ENCODE peak calls at places on chromosome 20, in nine cellular contexts. B is endothelial cell; D is activated T-cell treated with anti-CD3 and anti-CD28 coated beads for 24 hours; N is neural crest cell; P is activated naive CD4-positive, alpha-beta T cell treated with Interleukin-2 at 50 U/mL for 16 hours; A is AG20443; L is psoas muscle; C is A172; Y is CD4-positive, alpha-beta memory T cell. Q is an unnamed sample.

GRCh38 chr20:47003223-47003622 is 108.6 kb downstream of the EYA2 start:
- DNase-seq in C (no peak), Y (no peak), N (no peak), D (no peak), B (no peak), P (no peak), A (no peak), L (no peak), Q (no peak)

GRCh38 chr20:34377072-34377847 is 14.2 kb downstream of the ITCH start:
- DNase-seq in N (no peak), C (no peak), Y (no peak), P (peak), L (no peak), A (no peak), D (no peak), B (no peak), Q (no peak)

GRCh38 chr20:57427239-57428127 is 36.3 kb downstream of the RBM38 start:
- DNase-seq in P (no peak), L (peak), D (no peak), A (no peak), B (no peak), N (no peak), C (no peak), Y (no peak), Q (no peak)

GRCh38 chr20:51500936-51501335 is 41.6 kb downstream of the NFATC2 start:
- DNase-seq in Y (peak), N (no peak), L (no peak), B (no peak), A (no peak), D (no peak), P (peak), C (no peak), Q (no peak)

GRCh38 chr20:63074182-63074581 is 67.4 kb upstream of the BHLHE23 start:
- DNase-seq in B (no peak), A (no peak), Y (no peak), L (peak), C (no peak), D (no peak), P (no peak), N (no peak), Q (no peak)

GRCh38 chr20:10622657-10623418 is 51.0 kb downstream of the JAG1 start:
- DNase-seq in P (no peak), B (no peak), N (no peak), A (peak), Y (no peak), D (no peak), C (peak), L (peak), Q (peak)

GRCh38 chr20:36574278-36575065 is 1.1 kb downstream of the TGIF2 start:
- DNase-seq in P (peak), L (peak), Y (peak), A (peak), D (peak), C (no peak), N (peak), B (peak), Q (no peak)

GRCh38 chr20:24498641-24499040 is 29.2 kb downstream of the SYNDIG1 start:
- DNase-seq in N (no peak), C (no peak), B (no peak), D (no peak), L (no peak), P (no peak), A (no peak), Y (no peak), Q (no peak)

GRCh38 chr20:18299364-18299763 is 11.0 kb downstream of the ZNF133 start:
- DNase-seq in C (no peak), Y (no peak), B (no peak), P (no peak), A (no peak), N (no peak), L (no peak), D (no peak), Q (no peak)

GRCh38 chr20:14477125-14477524 is 139.7 kb upstream of the FLRT3 start:
- DNase-seq in C (no peak), P (no peak), D (no peak), N (no peak), L (no peak), A (peak), B (no peak), Y (no peak), Q (no peak)

GRCh38 chr20:50048420-50049166 is 64.4 kb downstream of the UBE2V1 start:
- DNase-seq in P (no peak), C (peak), B (no peak), Y (no peak), A (peak), L (no peak), N (no peak), D (no peak), Q (no peak)

GRCh38 chr20:53343433-53343832 is 250.2 kb downstream of the ZNF217 start:
- DNase-seq in L (no peak), A (no peak), N (no peak), P (no peak), Y (no peak), C (no peak), B (no peak), D (no peak), Q (no peak)

GRCh38 chr20:13022401-13023170 is 13.8 kb downstream of the SPTLC3 start:
- DNase-seq in D (no peak), A (peak), N (no peak), B (no peak), Y (no peak), C (peak), P (no peak), L (no peak), Q (no peak)

GRCh38 chr20:19786311-19786710 is 28.3 kb downstream of the RIN2 start:
- DNase-seq in A (peak), C (peak), P (no peak), N (no peak), D (no peak), Y (no peak), L (no peak), B (no peak), Q (peak)

GRCh38 chr20:46568570-46569129 is 18.2 kb upstream of the OCSTAMP start:
- DNase-seq in A (peak), C (peak), N (no peak), L (peak), B (no peak), P (no peak), D (no peak), Y (no peak), Q (peak)

GRCh38 chr20:1127840-1128239 is 9.4 kb downstream of the PSMF1 start:
- DNase-seq in B (no peak), C (no peak), N (no peak), D (no peak), L (no peak), P (no peak), A (no peak), Y (no peak), Q (no peak)